ENCODE peak calls at places on chromosome 3, in seven cellular contexts. O, J, N, F, W, U and B are unnamed samples.
A peak's percentile ranks its signal among the peaks of the same experiment; 100 is the strongest.

GRCh38 chr3:152127058-152127457 is 141.7 kb upstream of the MBNL1 start:
- DNase-seq in O (no peak), N (no peak), W (no peak), J (no peak), U (no peak), F (no peak), B (no peak)

GRCh38 chr3:71956716-71957115 is 171.8 kb upstream of the PROK2 start:
- DNase-seq in W (no peak), U (no peak), J (no peak), F (no peak), O (no peak), N (no peak), B (no peak)

GRCh38 chr3:105580551-105580950 is 213.8 kb downstream of the ALCAM start:
- DNase-seq in N (no peak), U (no peak), W (no peak), J (no peak), F (no peak), O (no peak), B (no peak)

GRCh38 chr3:44078863-44079262 is 162.8 kb upstream of the TOPAZ1 start:
- DNase-seq in J (no peak), N (no peak), U (no peak), W (no peak), F (no peak), O (no peak), B (no peak)

GRCh38 chr3:189094539-189094938 is 77.2 kb upstream of the TPRG1 start:
- DNase-seq in F (no peak), W (no peak), U (no peak), N (peak; percentile 7), J (no peak), O (no peak), B (no peak)

GRCh38 chr3:82055792-82056191 is 294.3 kb upstream of the GBE1 start:
- DNase-seq in F (no peak), O (no peak), J (no peak), W (peak; percentile 18), U (no peak), N (peak; percentile 74), B (no peak)

GRCh38 chr3:28745904-28746617 is 397.4 kb upstream of the AZI2 start:
- DNase-seq in O (peak; percentile 65), W (peak; percentile 61), F (no peak), U (no peak), N (no peak), J (no peak), B (peak; percentile 12)

GRCh38 chr3:59444293-59444671 is 394.5 kb upstream of the CFAP20DC start:
- DNase-seq in J (no peak), W (no peak), F (no peak), O (no peak), N (no peak), U (no peak), B (no peak)

GRCh38 chr3:117600666-117601065 is 891.1 kb downstream of the TUSC7 start:
- DNase-seq in F (no peak), U (no peak), W (no peak), O (no peak), N (peak; percentile 20), J (peak; percentile 80), B (peak; percentile 9)

GRCh38 chr3:173502983-173503568 is 105.5 kb downstream of the NLGN1 start:
- DNase-seq in U (no peak), W (peak; percentile 68), J (peak; percentile 35), O (no peak), N (no peak), F (no peak), B (peak; percentile 69)

GRCh38 chr3:160180581-160181216 is 44.5 kb upstream of the C3orf80 start:
- DNase-seq in F (no peak), W (peak; percentile 57), O (no peak), U (no peak), N (no peak), J (no peak), B (peak; percentile 53)

GRCh38 chr3:166734734-166735133 is 645.4 kb downstream of the ZBBX start:
- DNase-seq in U (no peak), W (no peak), N (peak; percentile 42), J (no peak), O (no peak), F (no peak), B (no peak)

GRCh38 chr3:148940983-148941382 is 50.4 kb upstream of the GYG1 start:
- DNase-seq in J (no peak), N (no peak), U (no peak), F (no peak), W (no peak), O (no peak), B (no peak)

GRCh38 chr3:187014417-187014864 is 84.1 kb downstream of the ST6GAL1 start:
- DNase-seq in W (no peak), O (no peak), N (no peak), U (no peak), J (peak; percentile 28), F (no peak), B (no peak)

GRCh38 chr3:126617574-126617973 is 37.4 kb downstream of the TXNRD3 start:
- DNase-seq in O (no peak), W (no peak), N (no peak), U (no peak), F (no peak), J (no peak), B (no peak)

GRCh38 chr3:15859507-15860013 is 61.8 kb upstream of the ANKRD28 start:
- DNase-seq in F (peak; percentile 86), N (peak; percentile 89), J (peak; percentile 74), W (peak; percentile 65), U (no peak), O (peak; percentile 79), B (peak; percentile 25)

GRCh38 chr3:119145500-119146167 is at the start of gene TEX55:
- DNase-seq in U (peak; percentile 15), O (peak; percentile 29), N (peak; percentile 73), J (peak; percentile 61), W (peak; percentile 69), F (peak; percentile 12), B (no peak)

GRCh38 chr3:101050061-101050460 is 56.8 kb upstream of the ABI3BP start:
- DNase-seq in F (no peak), O (no peak), W (no peak), N (no peak), J (no peak), U (no peak), B (no peak)

GRCh38 chr3:184796954-184797353 is 15.0 kb upstream of the VPS8 start:
- DNase-seq in N (no peak), F (no peak), W (no peak), O (no peak), J (no peak), U (no peak), B (no peak)

GRCh38 chr3:2826453-2826852 is 283.7 kb downstream of the IL5RA start:
- DNase-seq in U (no peak), O (no peak), W (no peak), J (no peak), N (no peak), F (no peak), B (no peak)

GRCh38 chr3:43153189-43154083 is 47.6 kb upstream of the POMGNT2 start:
- DNase-seq in U (no peak), N (no peak), W (peak; percentile 74), O (no peak), J (peak; percentile 88), F (peak; percentile 48), B (peak; percentile 94)

GRCh38 chr3:197380786-197381185 is 82.4 kb upstream of the DLG1 start:
- DNase-seq in N (peak; percentile 95), F (no peak), O (peak; percentile 26), J (no peak), W (no peak), U (no peak), B (no peak)

DNA sequence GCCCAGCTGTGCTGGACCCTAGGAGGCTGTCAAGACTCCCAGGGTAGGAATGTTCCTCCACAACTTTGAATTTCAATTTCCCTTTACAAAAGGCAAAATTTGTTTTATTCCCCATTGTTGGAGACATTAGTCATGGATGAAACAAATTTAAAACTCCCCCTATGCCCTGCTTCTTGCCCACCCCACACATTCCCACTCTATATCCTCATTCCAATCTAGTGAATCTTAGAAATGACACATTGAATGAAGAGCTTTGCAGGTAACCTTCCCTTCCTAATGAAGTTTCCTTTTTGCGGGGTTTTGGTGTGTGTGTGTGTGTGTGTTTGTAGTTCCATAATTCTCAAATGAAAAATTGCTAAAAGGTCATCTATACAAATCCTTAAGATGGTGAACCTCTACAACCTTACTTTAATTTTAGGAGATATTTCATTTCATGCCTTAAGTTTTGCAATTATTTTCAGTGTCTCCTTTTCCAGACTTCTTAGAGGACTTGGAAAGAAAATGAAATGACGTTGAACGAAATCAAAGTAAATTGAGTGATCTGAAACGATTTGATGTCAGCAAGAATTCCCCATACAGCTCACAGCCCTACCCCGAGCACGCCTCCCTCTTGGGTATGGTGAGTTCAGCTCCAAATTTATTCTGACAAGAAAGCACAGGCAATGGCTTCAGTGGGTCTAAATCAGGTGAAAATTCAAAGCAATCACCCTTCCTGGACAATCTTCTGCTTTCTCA is 72.4 kb downstream of the CCNL1 start:
- DNase-seq in J (no peak), U (no peak), N (peak; percentile 71), F (no peak), W (peak; percentile 51), O (peak; percentile 66), B (no peak)
- H3K4me3 ChIP-seq in J (peak overlapping the region; percentile 45), U (peak overlapping the region; percentile 66), N (no peak overlapping the region), F (no peak overlapping the region), W (no peak overlapping the region), O (peak overlapping the region; percentile 48), B (peak overlapping the region; percentile 54)

GRCh38 chr3:52226229-52226817 is 878 bp upstream of the TLR9 start:
- DNase-seq in N (no peak), U (no peak), F (no peak), W (no peak), J (no peak), O (no peak), B (no peak)
- H3K4me3 ChIP-seq in N (no peak overlapping the region), U (no peak overlapping the region), F (no peak overlapping the region), W (no peak overlapping the region), J (no peak overlapping the region), O (no peak overlapping the region), B (no peak overlapping the region)

GRCh38 chr3:177357352-177358084 is 160.2 kb upstream of the TBL1XR1 start:
- DNase-seq in N (peak; percentile 95), J (peak; percentile 89), U (peak; percentile 75), O (peak; percentile 82), W (peak; percentile 94), F (peak; percentile 64), B (no peak)
- H3K4me3 ChIP-seq in N (no peak overlapping the region), J (no peak overlapping the region), U (peak overlapping the region; percentile 26), O (peak overlapping the region; percentile 21), W (no peak overlapping the region), F (no peak overlapping the region), B (no peak overlapping the region)

GRCh38 chr3:113194747-113195400 is 16.5 kb upstream of the BOC start:
- DNase-seq in W (no peak), N (no peak), F (no peak), U (no peak), J (peak; percentile 7), O (no peak), B (no peak)
- H3K4me3 ChIP-seq in W (no peak overlapping the region), N (no peak overlapping the region), F (no peak overlapping the region), U (no peak overlapping the region), J (no peak overlapping the region), O (no peak overlapping the region), B (no peak overlapping the region)

DNA sequence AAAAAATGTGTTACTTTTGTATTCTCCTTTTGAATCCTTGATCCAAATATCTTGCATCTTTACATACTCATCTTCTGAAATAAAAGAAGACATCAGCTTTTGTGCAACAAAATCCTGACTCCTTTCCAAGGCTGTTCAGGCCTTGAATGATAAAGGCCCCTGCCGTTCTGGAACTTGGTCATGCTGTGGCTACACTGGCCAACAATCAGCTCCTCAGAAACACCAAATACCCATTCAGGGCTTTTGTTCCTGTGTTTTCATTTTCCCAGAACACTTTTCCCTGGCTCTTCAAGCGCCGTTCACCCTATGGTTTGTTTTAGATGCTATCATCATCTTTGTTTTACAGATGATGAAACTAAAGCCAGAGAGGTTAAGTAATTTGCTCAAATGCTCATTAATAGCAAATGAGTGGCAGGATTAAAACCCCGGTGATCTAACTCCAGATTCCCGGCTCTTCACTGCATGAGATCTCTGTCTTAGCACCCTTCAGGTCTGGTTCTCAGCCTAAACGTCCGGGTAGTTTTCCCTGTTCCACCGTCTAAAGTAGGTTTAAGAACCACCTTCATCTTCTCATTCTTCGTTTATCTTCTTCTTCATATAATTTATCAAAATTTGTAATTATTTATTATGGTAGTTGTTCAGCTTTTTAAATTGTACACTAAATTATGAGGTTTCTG is 58.4 kb downstream of the EPHA3 start:
- DNase-seq in O (no peak), F (no peak), U (no peak), J (no peak), W (no peak), N (no peak), B (no peak)
- H3K4me3 ChIP-seq in O (no peak overlapping the region), F (no peak overlapping the region), U (no peak overlapping the region), J (no peak overlapping the region), W (no peak overlapping the region), N (no peak overlapping the region), B (no peak overlapping the region)